ENCODE peak calls at places on chromosomes 6 and 20, in five cellular contexts. T, Q, S, C and I are unnamed samples.

GRCh38 chr20:347640-348484 is 951 bp downstream of the NRSN2 start:
- DNase-seq in C (peak), T (peak), Q (peak), S (peak), I (peak)

GRCh38 chr20:53809242-53809641 is 215.6 kb upstream of the ZNF217 start:
- DNase-seq in T (no peak), Q (no peak), S (no peak), C (no peak), I (no peak)

GRCh38 chr6:130625825-130626500 is 201.2 kb upstream of the SMLR1 start:
- DNase-seq in C (no peak), S (no peak), Q (peak), T (no peak), I (peak)

GRCh38 chr20:9353916-9354276 is 160.5 kb upstream of the LAMP5 start:
- DNase-seq in S (no peak), T (no peak), Q (peak), C (no peak), I (peak)

GRCh38 chr6:4486543-4487319 is 289.5 kb upstream of the CDYL start:
- DNase-seq in C (no peak), T (no peak), Q (no peak), S (no peak), I (no peak)

GRCh38 chr6:11575408-11576033 is 38.0 kb downstream of the TMEM170B start:
- DNase-seq in C (peak), Q (peak), S (peak), T (peak), I (peak)

GRCh38 chr6:100461273-100461919 is 3.3 kb downstream of the SIM1 start:
- DNase-seq in S (no peak), Q (peak), C (peak), T (peak), I (peak)

GRCh38 chr6:142802124-142802523 is 142.9 kb downstream of the HIVEP2 start:
- DNase-seq in Q (peak), S (no peak), T (no peak), C (no peak), I (peak)

GRCh38 chr6:1227935-1228753 is 83.8 kb upstream of the FOXQ1 start:
- DNase-seq in Q (no peak), S (no peak), C (no peak), T (no peak), I (no peak)

GRCh38 chr6:130183271-130184222 is 39.2 kb downstream of the SAMD3 start:
- DNase-seq in S (no peak), Q (no peak), C (no peak), T (no peak), I (no peak)

GRCh38 chr6:19637010-19637409 is 200.2 kb upstream of the ID4 start:
- DNase-seq in T (no peak), Q (no peak), S (no peak), C (no peak), I (no peak)

GRCh38 chr6:104548297-104548696 is 311.4 kb downstream of the HACE1 start:
- DNase-seq in Q (no peak), C (no peak), S (no peak), T (no peak), I (no peak)

GRCh38 chr20:53934421-53935352 is 135.7 kb downstream of the BCAS1 start:
- DNase-seq in Q (peak), T (no peak), C (no peak), S (no peak), I (peak)

GRCh38 chr6:35149891-35150566 is 8.9 kb upstream of the TCP11 start:
- DNase-seq in Q (no peak), C (no peak), T (no peak), S (no peak), I (no peak)

GRCh38 chr6:108235121-108235520 is 25.7 kb downstream of the SNX3 start:
- DNase-seq in T (no peak), S (no peak), Q (no peak), C (no peak), I (no peak)

GRCh38 chr6:112118034-112118433 is 30.6 kb downstream of the FAM229B start:
- DNase-seq in T (no peak), C (no peak), S (no peak), Q (no peak), I (no peak)

GRCh38 chr6:113829702-113830058 is 27.5 kb upstream of the MARCKS start:
- DNase-seq in C (no peak), Q (peak), S (no peak), T (no peak), I (peak)

GRCh38 chr6:98973571-98973970 is 25.8 kb upstream of the FBXL4 start:
- DNase-seq in C (no peak), T (no peak), Q (no peak), S (no peak), I (no peak)

GRCh38 chr20:23435675-23436539 is 3.6 kb upstream of the CSTL1 start:
- DNase-seq in C (no peak), T (no peak), Q (no peak), S (no peak), I (no peak)

GRCh38 chr6:158536084-158536890 is 23.6 kb upstream of the TMEM181 start:
- DNase-seq in S (no peak), Q (peak), C (peak), T (peak), I (peak)

DNA sequence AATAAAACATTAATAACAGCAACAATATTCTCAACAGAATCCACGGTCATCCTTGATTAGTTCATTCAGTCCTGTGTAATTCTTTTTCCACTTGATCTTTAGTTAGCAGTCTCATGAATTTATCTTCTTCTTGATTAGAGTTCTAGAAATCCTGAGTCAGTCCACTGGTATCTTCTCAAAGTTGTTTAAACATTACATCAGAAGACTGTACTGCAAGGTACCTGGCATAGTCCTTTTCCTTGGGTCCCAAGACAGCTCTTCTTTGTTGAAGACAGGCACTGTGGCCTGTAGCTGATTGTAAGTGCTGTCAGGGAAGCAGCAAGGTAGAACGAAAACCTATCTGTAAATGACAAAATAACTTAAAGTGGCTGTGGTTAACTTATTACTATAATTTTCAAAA is 11.8 kb downstream of the MAP3K4 start:
- DNase-seq in T (no peak), Q (peak), C (no peak), S (no peak), I (no peak)
- TF ChIP-seq CTCF in T (no peak), Q (no peak), C (no peak), S (no peak), I (no peak)

GRCh38 chr20:33211817-33212424 is 5.2 kb upstream of the BPIFA3 start:
- DNase-seq in C (peak), S (no peak), Q (peak), T (peak), I (peak)
- TF ChIP-seq CTCF in C (peak), S (no peak), Q (peak), T (peak), I (peak)

DNA sequence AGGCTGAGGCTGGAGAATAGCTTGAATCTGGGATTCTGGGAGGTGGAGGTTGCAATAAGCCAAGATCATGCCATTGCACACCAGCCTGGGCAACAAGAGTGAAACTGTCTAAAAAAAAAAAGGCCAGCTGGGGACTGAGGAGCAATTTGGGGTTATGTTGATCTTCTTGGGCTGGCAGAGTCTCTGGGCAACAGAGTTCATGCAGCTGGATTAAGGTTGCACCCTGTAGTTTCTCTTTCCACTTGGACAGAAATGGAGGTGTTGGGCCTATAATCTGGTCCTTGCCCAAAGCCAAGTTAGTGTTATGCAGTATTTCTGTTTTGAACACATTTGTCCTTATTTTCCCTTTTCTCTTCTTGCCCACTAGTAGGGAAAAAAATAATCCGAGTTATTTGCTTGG is 213.7 kb downstream of the SOX4 start:
- DNase-seq in Q (no peak), C (no peak), S (no peak), T (no peak), I (no peak)
- TF ChIP-seq CTCF in Q (no peak), C (no peak), S (no peak), T (no peak), I (no peak)

GRCh38 chr6:138727182-138727581 is 46.4 kb upstream of the CCDC28A start:
- DNase-seq in S (no peak), C (no peak), Q (peak), T (no peak), I (no peak)

GRCh38 chr6:138719744-138720143 is 53.8 kb upstream of the CCDC28A start:
- DNase-seq in T (no peak), C (no peak), Q (no peak), S (no peak), I (no peak)

GRCh38 chr6:138726066-138727060 is 47.2 kb upstream of the CCDC28A start:
- DNase-seq in T (no peak), Q (peak), C (no peak), S (no peak), I (no peak)

GRCh38 chr6:138722425-138723371 is 50.9 kb upstream of the CCDC28A start:
- DNase-seq in Q (peak), S (no peak), T (no peak), C (no peak), I (peak)

DNA sequence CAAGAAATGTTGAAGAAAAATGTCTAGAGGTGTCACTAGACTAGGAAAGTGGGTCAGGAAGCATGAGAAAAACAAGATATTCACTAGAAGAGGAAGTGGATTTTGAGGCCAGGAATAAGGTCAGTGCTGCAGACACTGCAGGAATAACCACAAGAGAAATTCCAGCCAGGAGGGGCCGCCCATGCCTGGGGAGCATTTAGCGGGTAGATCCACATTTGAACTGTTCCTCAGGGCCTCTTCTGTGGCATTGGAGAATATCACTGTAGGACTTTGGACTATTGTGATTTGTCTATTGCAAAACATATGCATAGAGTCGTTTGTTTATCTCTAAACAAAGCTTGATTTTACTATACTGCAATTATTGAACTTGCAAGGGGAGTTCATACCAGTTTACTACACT is 49.6 kb upstream of the CCDC28A start:
- DNase-seq in C (no peak), S (no peak), Q (peak), T (no peak), I (no peak)
- TF ChIP-seq CTCF in C (no peak), S (no peak), Q (no peak), T (no peak), I (no peak)

GRCh38 chr6:95768539-95768938 is 191.2 kb downstream of the MANEA start:
- DNase-seq in S (no peak), C (peak), T (peak), Q (no peak), I (no peak)
- TF ChIP-seq CTCF in S (no peak), C (no peak), T (no peak), Q (no peak), I (no peak)

GRCh38 chr6:123380257-123380656 is 256.5 kb downstream of the TRDN start:
- DNase-seq in T (peak), Q (peak), S (no peak), C (no peak), I (no peak)
- TF ChIP-seq CTCF in T (peak), Q (no peak), S (no peak), C (no peak), I (no peak)

GRCh38 chr20:61184194-61184593 is 67.9 kb upstream of the CDH4 start:
- DNase-seq in T (no peak), Q (no peak), C (no peak), S (no peak), I (no peak)

GRCh38 chr20:61186771-61187170 is 65.3 kb upstream of the CDH4 start:
- DNase-seq in Q (peak), T (no peak), S (no peak), C (no peak), I (peak)

GRCh38 chr20:61189534-61189933 is 62.5 kb upstream of the CDH4 start:
- DNase-seq in S (no peak), C (no peak), Q (no peak), T (no peak), I (no peak)

GRCh38 chr20:61185841-61186601 is 66.0 kb upstream of the CDH4 start:
- DNase-seq in Q (peak), C (no peak), T (no peak), S (peak), I (peak)

DNA sequence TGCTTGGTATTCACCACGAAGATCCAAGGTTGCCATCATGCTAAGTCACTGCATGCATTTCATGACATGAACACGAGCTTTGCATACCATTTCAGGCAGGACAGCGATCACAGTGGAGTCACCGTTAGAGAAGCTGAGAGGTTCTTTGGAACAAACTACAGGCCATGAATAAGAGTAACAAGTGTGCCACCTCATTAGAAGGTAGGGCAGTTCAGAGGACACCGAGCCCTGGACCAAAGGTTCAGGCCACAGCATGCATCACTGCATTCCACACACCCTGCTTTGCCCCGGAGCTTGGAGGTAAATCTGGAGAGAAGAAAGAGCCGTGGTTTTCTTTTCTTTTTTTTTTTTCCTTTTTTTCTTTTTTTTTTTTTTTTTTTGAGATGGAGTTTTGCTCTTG is 66.9 kb upstream of the CDH4 start:
- DNase-seq in T (no peak), C (no peak), Q (peak), S (no peak), I (no peak)
- TF ChIP-seq CTCF in T (no peak), C (no peak), Q (no peak), S (no peak), I (no peak)

GRCh38 chr6:51271615-51272014 is 452.9 kb downstream of the TFAP2B start:
- DNase-seq in C (no peak), T (no peak), Q (no peak), S (no peak), I (no peak)
- TF ChIP-seq CTCF in C (no peak), T (no peak), Q (no peak), S (no peak), I (no peak)

DNA sequence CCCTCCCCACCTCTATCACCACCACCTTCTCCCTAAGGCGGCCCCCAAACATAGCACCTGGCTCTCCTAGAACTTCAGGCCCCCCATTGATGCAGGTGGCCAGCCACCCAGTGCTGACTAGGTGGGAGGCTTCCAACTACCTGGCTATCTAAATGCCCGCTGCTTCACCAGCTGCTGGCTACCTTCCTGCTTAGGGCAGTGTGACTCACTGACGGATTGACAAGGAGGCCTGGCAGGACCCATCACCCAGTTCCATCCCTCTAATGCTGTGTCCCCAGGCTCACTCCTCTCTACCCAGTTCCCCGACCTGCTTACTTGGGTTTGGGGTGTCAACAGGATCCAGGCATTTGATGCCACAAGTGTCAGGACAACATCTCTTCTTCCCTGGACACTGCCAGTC is 1.1 kb downstream of the SLPI start:
- DNase-seq in Q (no peak), C (no peak), T (no peak), S (no peak), I (no peak)
- TF ChIP-seq CTCF in Q (no peak), C (no peak), T (no peak), S (no peak), I (no peak)